ENCODE peak calls at places on chromosomes 12 and 14, in four cellular contexts. One of them, this sample, is unnamed.

GRCh38 chr14:50312734-50313054 is 570 bp downstream of the DMAC2L start:
- DNase-seq in AG04450: no peak
- DNase-seq in substantia nigra: no peak
- DNase-seq in HS-27A: no peak
- DNase-seq in this sample: no peak

GRCh38 chr12:40768125-40768864 is 76.1 kb downstream of the CNTN1 start:
- DNase-seq in substantia nigra: no peak
- DNase-seq in HS-27A: no peak
- DNase-seq in AG04450: no peak
- DNase-seq in this sample: no peak

GRCh38 chr14:93133476-93133875 is 17.8 kb upstream of the ITPK1 start:
- DNase-seq in HS-27A: no peak
- DNase-seq in AG04450: no peak
- DNase-seq in substantia nigra: no peak
- DNase-seq in this sample: no peak

GRCh38 chr14:39247256-39247655 is 13.5 kb downstream of the MIA2 start:
- DNase-seq in substantia nigra: no peak
- DNase-seq in AG04450: peak
- DNase-seq in HS-27A: peak
- DNase-seq in this sample: no peak

GRCh38 chr12:52210186-52210924 is 18.5 kb upstream of the KRT80 start:
- DNase-seq in HS-27A: no peak
- DNase-seq in AG04450: no peak
- DNase-seq in substantia nigra: no peak
- DNase-seq in this sample: no peak

GRCh38 chr14:70881549-70882174 is 25.6 kb upstream of the PCNX1 start:
- DNase-seq in substantia nigra: no peak
- DNase-seq in HS-27A: no peak
- DNase-seq in AG04450: no peak
- DNase-seq in this sample: no peak

GRCh38 chr12:68113644-68114043 is 45.9 kb downstream of the IFNG start:
- DNase-seq in AG04450: no peak
- DNase-seq in HS-27A: no peak
- DNase-seq in substantia nigra: no peak
- DNase-seq in this sample: no peak

GRCh38 chr14:40053396-40053795 is 621.2 kb upstream of the FBXO33 start:
- DNase-seq in HS-27A: no peak
- DNase-seq in AG04450: no peak
- DNase-seq in substantia nigra: no peak
- DNase-seq in this sample: no peak

GRCh38 chr14:89675590-89675989 is 258.6 kb upstream of the FOXN3 start:
- DNase-seq in AG04450: no peak
- DNase-seq in HS-27A: no peak
- DNase-seq in substantia nigra: no peak
- DNase-seq in this sample: no peak

GRCh38 chr12:112116232-112117060 is 7.9 kb upstream of the NAA25 start:
- DNase-seq in HS-27A: no peak
- DNase-seq in AG04450: no peak
- DNase-seq in substantia nigra: peak
- DNase-seq in this sample: peak

GRCh38 chr14:94638330-94638729 is 26.1 kb downstream of the SERPINA3 start:
- DNase-seq in AG04450: no peak
- DNase-seq in HS-27A: no peak
- DNase-seq in substantia nigra: no peak
- DNase-seq in this sample: no peak